ENCODE peak calls at places on chromosomes 3 and 15, in seven cellular contexts. D, K, S, B, W, F and R are unnamed samples.

GRCh38 chr15:76153241-76154197 is 93.7 kb downstream of the TMEM266 start:
- DNase-seq in K (no peak), W (no peak), F (no peak), S (no peak), D (no peak), B (no peak), R (no peak)

GRCh38 chr3:32606277-32606676 is 35.6 kb upstream of the DYNC1LI1 start:
- DNase-seq in D (no peak), K (no peak), F (no peak), W (no peak), S (no peak), B (no peak), R (no peak)

GRCh38 chr15:77140220-77140619 is 69.3 kb upstream of the TSPAN3 start:
- DNase-seq in F (no peak), D (no peak), S (no peak), W (no peak), K (no peak), B (no peak), R (no peak)

GRCh38 chr3:48399387-48400172 is 27.6 kb downstream of the FBXW12 start:
- DNase-seq in F (no peak), K (no peak), S (no peak), D (no peak), W (no peak), B (no peak), R (no peak)

GRCh38 chr15:57732526-57733331 is 26.2 kb downstream of the POLR2M start:
- DNase-seq in D (peak; percentile 52), W (no peak), K (peak; percentile 67), B (no peak), S (peak; percentile 36), F (peak; percentile 28), R (no peak)

GRCh38 chr3:39166134-39166710 is 12.8 kb upstream of the CSRNP1 start:
- DNase-seq in K (peak; percentile 68), B (no peak), F (peak; percentile 26), W (peak; percentile 65), D (no peak), S (peak; percentile 15), R (no peak)

GRCh38 chr15:83108266-83109219 is 1.1 kb downstream of the TM6SF1 start:
- DNase-seq in D (peak; percentile 93), S (peak; percentile 39), K (peak; percentile 72), B (peak; percentile 24), F (peak; percentile 56), W (peak; percentile 76), R (no peak)

GRCh38 chr3:142298626-142299025 is 73.2 kb upstream of the GK5 start:
- DNase-seq in B (no peak), K (no peak), F (no peak), D (no peak), W (no peak), S (no peak), R (no peak)

GRCh38 chr15:81291916-81292424 is 32.0 kb downstream of the STARD5 start:
- DNase-seq in W (peak; percentile 41), K (no peak), F (no peak), B (no peak), S (no peak), D (peak; percentile 56), R (no peak)

GRCh38 chr3:47250309-47251060 is 32.1 kb downstream of the KIF9 start:
- DNase-seq in K (peak; percentile 45), S (peak; percentile 26), W (no peak), D (peak; percentile 54), B (no peak), F (peak; percentile 27), R (no peak)

GRCh38 chr3:27533718-27534578 is 49.8 kb upstream of the SLC4A7 start:
- DNase-seq in W (peak; percentile 88), B (peak; percentile 48), S (peak; percentile 64), K (peak; percentile 95), F (peak; percentile 29), D (peak; percentile 1), R (peak; percentile 77)

GRCh38 chr15:31477851-31478250 is 151.2 kb downstream of the KLF13 start:
- DNase-seq in W (peak; percentile 3), K (no peak), F (no peak), D (no peak), B (no peak), S (no peak), R (no peak)

GRCh38 chr15:62474771-62475124 is 309.7 kb upstream of the C2CD4B start:
- DNase-seq in B (no peak), K (peak; percentile 43), D (no peak), S (no peak), F (no peak), W (no peak), R (no peak)

GRCh38 chr15:44340410-44340809 is 51.9 kb downstream of the GOLM2 start:
- DNase-seq in D (no peak), W (no peak), K (peak; percentile 69), F (no peak), B (no peak), S (no peak), R (no peak)

GRCh38 chr3:167978071-167978470 is 117.7 kb downstream of the GOLIM4 start:
- DNase-seq in B (no peak), W (no peak), S (no peak), F (no peak), K (no peak), D (no peak), R (no peak)

GRCh38 chr15:38714309-38715072 is 149.9 kb upstream of the RASGRP1 start:
- DNase-seq in K (peak; percentile 78), S (no peak), B (no peak), D (no peak), F (no peak), W (no peak), R (no peak)

GRCh38 chr3:32733631-32734229 is 48.7 kb downstream of the CNOT10 start:
- DNase-seq in B (peak; percentile 4), D (peak; percentile 44), F (no peak), K (peak; percentile 70), W (no peak), S (no peak), R (no peak)

GRCh38 chr15:22979699-22980188 is 424 bp downstream of the CYFIP1 start:
- DNase-seq in B (no peak), F (no peak), K (no peak), W (peak; percentile 69), D (no peak), S (peak; percentile 28), R (no peak)

GRCh38 chr15:96324900-96325299 is 5.6 kb upstream of the NR2F2 start:
- DNase-seq in F (no peak), W (no peak), D (no peak), K (peak; percentile 54), S (no peak), B (no peak), R (no peak)
- H3K4me3 ChIP-seq in F (peak overlapping the region; percentile 88), W (peak overlapping the region; percentile 97), D (no peak overlapping the region), K (peak overlapping the region; percentile 96), S (peak overlapping the region; percentile 79), B (no peak overlapping the region), R (peak overlapping the region; percentile 78)

GRCh38 chr3:183635107-183635430 is 354 bp upstream of the KLHL24 start:
- DNase-seq in D (no peak), W (no peak), K (no peak), S (no peak), B (no peak), F (no peak), R (no peak)

GRCh38 chr3:183631715-183632114 is 3.7 kb upstream of the KLHL24 start:
- DNase-seq in K (no peak), S (no peak), W (no peak), F (no peak), D (no peak), B (no peak), R (no peak)

GRCh38 chr3:183634707-183635106 is 716 bp upstream of the KLHL24 start:
- DNase-seq in F (no peak), W (no peak), B (no peak), D (no peak), S (peak; percentile 19), K (no peak), R (no peak)

GRCh38 chr3:183626877-183627594 is 8.4 kb upstream of the KLHL24 start:
- DNase-seq in F (peak; percentile 66), D (no peak), S (peak; percentile 29), K (no peak), B (no peak), W (no peak), R (no peak)

DNA sequence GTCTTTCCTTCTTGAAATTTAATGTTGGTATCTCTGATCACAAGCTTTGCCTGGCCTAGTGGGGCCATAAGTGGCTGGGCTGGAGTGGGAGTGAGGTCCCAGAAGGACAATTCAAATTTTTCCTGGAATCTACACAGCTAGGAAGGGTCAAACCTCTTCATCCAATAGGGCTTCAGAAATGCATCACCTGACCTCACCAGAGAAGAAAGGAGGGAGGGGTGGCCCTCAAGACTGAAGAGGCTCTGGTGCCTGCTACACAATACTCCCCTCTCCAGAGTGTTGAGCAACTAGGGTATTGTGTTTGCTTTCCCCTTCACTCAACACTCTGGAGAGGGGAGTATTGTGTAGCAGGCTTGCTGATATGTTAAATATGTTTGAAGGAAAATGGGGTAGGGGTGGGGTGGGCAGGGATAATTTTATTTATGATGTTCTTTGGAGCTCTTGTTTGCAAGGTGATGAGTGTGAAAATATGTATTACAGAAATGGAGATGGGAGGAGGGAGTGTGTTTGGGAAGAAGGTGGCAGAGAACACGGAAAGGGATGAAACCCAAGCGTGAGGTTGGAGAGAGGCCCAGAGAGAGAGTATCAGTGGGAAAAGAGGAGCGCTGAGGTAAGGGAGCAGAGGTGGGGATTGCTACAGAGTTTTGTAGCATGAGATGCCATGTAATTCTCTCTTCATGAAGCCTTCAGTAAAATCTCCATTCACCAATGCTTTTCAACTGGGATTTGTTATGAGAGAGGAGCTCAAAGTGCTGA is 5.7 kb upstream of the KLHL24 start:
- DNase-seq in S (no peak), F (no peak), K (no peak), W (no peak), D (no peak), B (no peak), R (no peak)
- H3K27ac ChIP-seq in S (no peak overlapping the region), F (peak overlapping the region; percentile 88), K (no peak overlapping the region), W (no peak overlapping the region), D (no peak overlapping the region), B (no peak overlapping the region), R (no peak overlapping the region)

DNA sequence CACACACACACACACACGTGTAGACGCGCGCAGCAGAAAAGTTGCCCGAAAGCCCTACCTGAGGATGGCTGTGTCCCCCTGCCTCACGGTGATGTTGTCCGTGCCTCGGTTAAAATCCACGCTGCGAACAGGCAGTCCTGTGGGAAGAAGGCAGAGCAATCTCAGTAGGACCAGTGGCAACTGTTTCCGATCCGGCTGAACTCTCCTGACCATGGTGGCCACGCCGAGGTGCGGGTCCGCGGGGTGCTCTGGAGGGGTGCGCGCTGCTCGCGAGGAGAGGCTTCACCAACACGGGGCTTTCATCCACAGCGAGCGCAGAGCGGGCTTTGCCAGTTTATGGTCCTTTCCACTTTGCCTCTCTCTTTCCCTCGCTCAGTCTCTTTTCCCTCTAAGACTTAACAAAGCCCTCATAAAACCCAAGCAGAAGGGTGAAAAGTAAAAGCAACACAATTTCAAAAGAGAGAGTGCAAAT is 432 bp downstream of the LSAMP start:
- DNase-seq in K (no peak), S (no peak), B (no peak), D (no peak), F (no peak), W (no peak), R (no peak)
- H3K4me3 ChIP-seq in K (peak overlapping the region; percentile 57), S (peak overlapping the region; percentile 0), B (no peak overlapping the region), D (no peak overlapping the region), F (peak overlapping the region; percentile 56), W (no peak overlapping the region), R (peak overlapping the region; percentile 30)

GRCh38 chr3:183446838-183447205 is 18.4 kb upstream of the MCF2L2 start:
- DNase-seq in F (no peak), K (no peak), S (no peak), W (no peak), D (no peak), B (no peak), R (no peak)
- H3K27ac ChIP-seq in F (peak overlapping the region; percentile 91), K (peak overlapping the region; percentile 49), S (peak overlapping the region; percentile 59), W (peak overlapping the region; percentile 75), D (no peak overlapping the region), B (no peak overlapping the region), R (peak overlapping the region; percentile 52)

GRCh38 chr15:67839358-67839928 is 402 bp downstream of the RNU6-1 start:
- DNase-seq in D (peak; percentile 66), S (no peak), F (no peak), B (no peak), K (peak; percentile 63), W (peak; percentile 65), R (no peak)
- H3K4me3 ChIP-seq in D (peak overlapping the region; percentile 73), S (peak overlapping the region; percentile 82), F (peak overlapping the region; percentile 89), B (peak overlapping the region; percentile 67), K (peak overlapping the region; percentile 93), W (peak overlapping the region; percentile 89), R (peak overlapping the region; percentile 99)